ENCODE peak calls at places on chromosomes 16 and 17, in six cellular contexts. U is A549, B is HepG2, R is adrenal gland, J is ovary, Y is uterus. X is an unnamed sample.

GRCh38 chr16:75420987-75421819 is 12.1 kb downstream of the CFDP1 start:
- DNase-seq in Y (peak), J (peak), U (peak), B (peak), R (peak), X (peak)

GRCh38 chr17:15502315-15503112 is 35.1 kb upstream of the CDRT4 start:
- DNase-seq in U (peak), Y (peak), J (peak), R (peak), B (peak), X (peak)

GRCh38 chr17:29977836-29978235 is 36.4 kb downstream of the EFCAB5 start:
- DNase-seq in Y (no peak), R (no peak), J (no peak), U (peak), B (no peak), X (no peak)

GRCh38 chr17:48202945-48203344 is 95.4 kb downstream of the SNX11 start:
- DNase-seq in U (no peak), R (no peak), B (no peak), Y (no peak), J (no peak), X (no peak)

GRCh38 chr16:67781548-67781921 is 24.8 kb downstream of the RANBP10 start:
- DNase-seq in R (no peak), Y (no peak), J (no peak), U (no peak), B (no peak), X (no peak)

GRCh38 chr17:55601874-55602364 is 90.7 kb upstream of the SMIM36 start:
- DNase-seq in J (no peak), U (peak), Y (no peak), R (no peak), B (peak), X (no peak)

GRCh38 chr17:44918006-44918405 is 2.7 kb upstream of the GFAP start:
- DNase-seq in J (no peak), Y (no peak), U (no peak), R (no peak), B (no peak), X (no peak)

GRCh38 chr17:74759243-74759801 is 10.9 kb downstream of the NHERF1 start:
- DNase-seq in J (no peak), Y (no peak), R (no peak), B (no peak), U (no peak), X (peak)

GRCh38 chr16:24255446-24256352 is at the start of gene CACNG3:
- DNase-seq in R (peak), J (no peak), B (peak), Y (no peak), U (peak), X (no peak)

GRCh38 chr16:75402821-75403475 is 30.4 kb downstream of the CFDP1 start:
- DNase-seq in B (peak), Y (no peak), R (no peak), U (peak), J (no peak), X (no peak)

GRCh38 chr16:77986021-77986420 is 36.3 kb upstream of the CLEC3A start:
- DNase-seq in R (no peak), Y (no peak), J (no peak), B (no peak), U (no peak), X (no peak)

GRCh38 chr16:55871411-55872038 is 3.6 kb downstream of the CES5A start:
- DNase-seq in R (no peak), U (no peak), Y (no peak), B (peak), J (no peak), X (no peak)

GRCh38 chr16:88815901-88816589 is 4.3 kb upstream of the APRT start:
- DNase-seq in B (peak), J (no peak), R (no peak), U (peak), Y (no peak), X (peak)

GRCh38 chr16:10868562-10869469 is 8.2 kb upstream of the CIITA start:
- DNase-seq in Y (no peak), R (peak), J (no peak), U (no peak), B (no peak), X (peak)

GRCh38 chr17:38579934-38580333 is 25.8 kb downstream of the SRCIN1 start:
- DNase-seq in J (no peak), Y (no peak), R (peak), B (peak), U (peak), X (no peak)

GRCh38 chr17:42660692-42661345 is 1.7 kb downstream of the TUBG2 start:
- DNase-seq in R (peak), J (no peak), U (peak), B (no peak), Y (no peak), X (no peak)

GRCh38 chr16:66262253-66263167 is 104.0 kb upstream of the CDH5 start:
- DNase-seq in R (no peak), B (no peak), Y (peak), U (no peak), J (no peak), X (no peak)

GRCh38 chr17:9054146-9054545 is 32.8 kb downstream of the NTN1 start:
- DNase-seq in R (no peak), J (no peak), Y (no peak), B (no peak), U (no peak), X (no peak)

GRCh38 chr17:79621151-79621940 is 10.5 kb upstream of the RBFOX3 start:
- DNase-seq in U (no peak), B (no peak), R (peak), Y (peak), J (no peak), X (no peak)

GRCh38 chr16:74999683-75000480 is 1.1 kb downstream of the ZNRF1 start:
- DNase-seq in U (no peak), B (peak), J (peak), R (peak), Y (peak), X (peak)

GRCh38 chr17:55456307-55457240 is 34.9 kb upstream of the MMD start:
- DNase-seq in J (no peak), B (no peak), R (no peak), U (no peak), Y (no peak), X (no peak)

GRCh38 chr17:17491546-17491988 is 4.6 kb downstream of the RASD1 start:
- DNase-seq in R (no peak), U (no peak), J (no peak), B (no peak), Y (no peak), X (no peak)

GRCh38 chr16:72301416-72302048 is 129.6 kb upstream of the PMFBP1 start:
- DNase-seq in R (no peak), Y (no peak), J (no peak), U (no peak), B (no peak), X (no peak)

GRCh38 chr17:57682667-57683066 is 62.4 kb downstream of the CCDC182 start:
- DNase-seq in U (no peak), R (no peak), B (no peak), Y (no peak), J (no peak), X (no peak)

GRCh38 chr16:68234188-68235104 is 1.5 kb downstream of the ESRP2 start:
- DNase-seq in B (peak), R (no peak), U (no peak), J (no peak), Y (peak), X (peak)

GRCh38 chr16:2904100-2904921 is 7.4 kb upstream of the FLYWCH1 start:
- DNase-seq in J (peak), Y (peak), B (peak), U (peak), R (peak), X (peak)
- TF ChIP-seq POLR2A in J (no peak), Y (peak), B (peak), U (peak), R (no peak), X (peak)

DNA sequence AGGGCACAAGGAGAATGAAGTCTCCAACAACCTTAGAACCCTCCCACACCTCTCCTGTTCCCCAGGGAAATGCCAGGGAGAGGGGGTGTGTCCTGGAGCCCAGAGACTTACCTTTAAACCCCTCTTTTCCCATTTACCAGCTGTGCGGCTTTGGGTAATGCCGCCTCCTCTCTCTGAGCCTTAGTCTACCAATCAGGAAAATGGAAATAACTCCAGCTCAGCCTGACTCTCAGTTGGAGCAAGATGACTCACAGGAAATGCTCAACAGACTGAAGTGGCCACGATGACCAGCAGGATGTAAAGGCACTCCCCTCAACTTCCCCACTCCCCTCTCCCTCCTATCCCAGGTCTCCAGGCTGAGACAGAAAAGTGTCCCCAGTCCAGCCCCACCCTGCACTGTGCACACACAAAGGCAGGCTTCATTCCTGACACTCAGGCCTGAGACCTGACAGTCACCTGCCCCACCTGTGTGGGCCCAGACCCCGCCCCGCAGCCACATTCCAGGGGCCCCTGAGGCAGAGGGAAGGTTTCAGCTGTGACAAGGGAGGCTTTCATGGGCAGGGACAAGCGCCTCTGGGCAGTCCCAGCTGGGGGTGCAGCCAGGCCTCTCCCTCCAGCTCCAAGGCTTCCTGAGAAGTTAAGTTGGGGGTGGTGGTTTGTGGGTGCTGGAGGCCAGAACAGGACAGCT is 3.0 kb upstream of the KRT15 start:
- DNase-seq in Y (no peak), U (peak), B (peak), J (no peak), R (no peak), X (no peak)
- H3K4me3 ChIP-seq in Y (no peak), U (no peak), B (peak), J (no peak), R (no peak), X (peak)

GRCh38 chr16:83911290-83911689 is 12.4 kb downstream of the MLYCD start:
- DNase-seq in Y (no peak), J (no peak), B (no peak), U (no peak), R (no peak), X (no peak)
- TF ChIP-seq CTCF in Y (no peak), J (no peak), B (no peak), U (no peak), R (no peak), X (no peak)

DNA sequence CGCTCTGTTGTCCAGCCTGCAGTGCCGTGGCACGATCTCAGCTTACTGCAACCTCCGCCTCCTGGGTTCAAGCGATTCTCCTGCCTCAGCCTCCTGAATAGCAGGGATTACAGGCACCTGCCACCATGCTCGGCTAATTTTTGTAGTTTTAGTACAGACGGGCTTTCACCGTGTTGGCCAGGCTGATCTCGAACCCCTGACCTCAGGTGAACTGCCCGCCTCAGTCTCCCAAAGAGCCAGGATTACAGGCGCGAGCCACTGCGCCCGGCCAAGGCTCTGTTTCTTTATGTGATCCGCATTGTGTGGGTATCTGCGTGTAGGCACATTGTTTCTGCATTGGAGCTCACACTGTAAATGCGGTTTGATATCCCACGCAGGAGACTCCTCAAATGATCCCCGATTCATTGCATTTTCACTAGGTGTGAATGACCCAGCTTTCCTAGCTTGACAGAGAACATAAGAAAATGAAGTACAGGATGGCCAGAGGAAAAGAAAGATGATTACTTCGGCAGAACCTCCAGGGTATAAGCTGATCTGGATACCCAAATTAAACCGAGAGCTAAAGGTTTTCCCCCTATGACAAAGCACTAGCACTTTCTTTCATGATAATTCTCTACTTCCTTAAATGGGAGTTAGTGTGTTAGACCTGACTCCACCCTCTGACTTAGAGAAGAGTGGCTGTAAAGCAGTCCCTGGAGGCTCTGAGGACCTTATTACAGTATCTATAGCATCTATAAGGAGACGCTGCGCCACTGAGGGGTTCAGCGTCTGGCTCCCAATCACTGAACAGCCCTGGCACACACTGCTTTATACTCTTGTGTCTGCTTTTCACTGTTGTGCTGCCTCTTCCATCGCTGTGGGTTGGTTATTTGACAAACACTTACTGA is 17.3 kb downstream of the COTL1 start:
- DNase-seq in J (no peak), U (no peak), Y (no peak), B (no peak), R (no peak), X (no peak)
- TF ChIP-seq POLR2A in J (no peak), U (no peak), Y (no peak), B (no peak), R (no peak), X (no peak)

GRCh38 chr16:86573646-86574508 is 4.5 kb upstream of the FOXL1 start:
- DNase-seq in U (no peak), R (no peak), B (no peak), J (no peak), Y (no peak), X (no peak)

GRCh38 chr16:86576591-86577313 is 1.6 kb upstream of the FOXL1 start:
- DNase-seq in Y (no peak), J (no peak), B (no peak), R (no peak), U (no peak), X (no peak)

GRCh38 chr16:86574646-86575045 is 3.7 kb upstream of the FOXL1 start:
- DNase-seq in Y (no peak), J (no peak), B (no peak), R (no peak), U (no peak), X (no peak)

GRCh38 chr16:86575754-86576557 is 2.4 kb upstream of the FOXL1 start:
- DNase-seq in Y (peak), B (peak), U (peak), R (peak), J (no peak), X (peak)

GRCh38 chr16:86575095-86575685 is 3.2 kb upstream of the FOXL1 start:
- DNase-seq in R (no peak), J (no peak), Y (no peak), B (no peak), U (no peak), X (no peak)
- H3K4me3 ChIP-seq in R (peak), J (no peak), Y (no peak), B (peak), U (no peak), X (no peak)

GRCh38 chr17:10127819-10128375 is 70.5 kb downstream of the GAS7 start:
- DNase-seq in U (no peak), Y (peak), B (no peak), J (peak), R (peak), X (peak)
- TF ChIP-seq CTCF in U (no peak), Y (no peak), B (no peak), J (peak), R (no peak), X (no peak)

GRCh38 chr17:82492647-82493516 is 26.6 kb upstream of the FOXK2 start:
- DNase-seq in J (no peak), U (no peak), R (peak), B (no peak), Y (no peak), X (no peak)

GRCh38 chr17:82489851-82490511 is 29.6 kb upstream of the FOXK2 start:
- DNase-seq in U (no peak), B (no peak), Y (no peak), J (no peak), R (no peak), X (no peak)

GRCh38 chr17:82490512-82491195 is 28.9 kb upstream of the FOXK2 start:
- DNase-seq in R (no peak), U (no peak), Y (no peak), J (no peak), B (no peak), X (no peak)

GRCh38 chr17:82491533-82491932 is 28.0 kb upstream of the FOXK2 start:
- DNase-seq in B (no peak), J (no peak), R (no peak), Y (no peak), U (no peak), X (no peak)

GRCh38 chr17:82491196-82491530 is 28.4 kb upstream of the FOXK2 start:
- DNase-seq in J (no peak), R (no peak), U (no peak), Y (no peak), B (no peak), X (no peak)
- TF ChIP-seq POLR2A in J (no peak), R (no peak), U (no peak), Y (no peak), B (no peak), X (no peak)

GRCh38 chr16:22205577-22206012 is 483 bp upstream of the EEF2K start:
- DNase-seq in B (no peak), Y (no peak), R (no peak), J (no peak), U (no peak), X (no peak)

GRCh38 chr16:22210285-22210684 is 4.2 kb downstream of the EEF2K start:
- DNase-seq in U (no peak), R (no peak), J (no peak), B (no peak), Y (no peak), X (no peak)

GRCh38 chr16:22206013-22206846 is at the start of gene EEF2K:
- DNase-seq in J (peak), R (peak), Y (peak), B (peak), U (peak), X (peak)

GRCh38 chr16:22206847-22207714 is 1.0 kb downstream of the EEF2K start:
- DNase-seq in R (peak), J (peak), Y (peak), U (peak), B (no peak), X (peak)

GRCh38 chr16:22207715-22208360 is 1.8 kb downstream of the EEF2K start:
- DNase-seq in J (no peak), Y (no peak), U (no peak), R (no peak), B (no peak), X (no peak)
- H3K4me3 ChIP-seq in J (peak), Y (peak), U (peak), R (peak), B (peak), X (peak)

GRCh38 chr17:7856081-7856791 is 1.1 kb downstream of the NAA38 start:
- DNase-seq in J (peak), U (no peak), R (peak), Y (peak), B (no peak), X (peak)

GRCh38 chr17:7857724-7858486 is at the start of gene CYB5D1:
- DNase-seq in J (peak), Y (peak), B (peak), U (peak), R (peak), X (peak)

GRCh38 chr17:7855643-7856080 is 796 bp downstream of the TMEM88 start:
- DNase-seq in B (no peak), U (no peak), Y (peak), J (peak), R (peak), X (peak)

GRCh38 chr17:7858487-7858832 is 657 bp downstream of the CYB5D1 start:
- DNase-seq in R (peak), J (peak), B (peak), Y (peak), U (peak), X (peak)

DNA sequence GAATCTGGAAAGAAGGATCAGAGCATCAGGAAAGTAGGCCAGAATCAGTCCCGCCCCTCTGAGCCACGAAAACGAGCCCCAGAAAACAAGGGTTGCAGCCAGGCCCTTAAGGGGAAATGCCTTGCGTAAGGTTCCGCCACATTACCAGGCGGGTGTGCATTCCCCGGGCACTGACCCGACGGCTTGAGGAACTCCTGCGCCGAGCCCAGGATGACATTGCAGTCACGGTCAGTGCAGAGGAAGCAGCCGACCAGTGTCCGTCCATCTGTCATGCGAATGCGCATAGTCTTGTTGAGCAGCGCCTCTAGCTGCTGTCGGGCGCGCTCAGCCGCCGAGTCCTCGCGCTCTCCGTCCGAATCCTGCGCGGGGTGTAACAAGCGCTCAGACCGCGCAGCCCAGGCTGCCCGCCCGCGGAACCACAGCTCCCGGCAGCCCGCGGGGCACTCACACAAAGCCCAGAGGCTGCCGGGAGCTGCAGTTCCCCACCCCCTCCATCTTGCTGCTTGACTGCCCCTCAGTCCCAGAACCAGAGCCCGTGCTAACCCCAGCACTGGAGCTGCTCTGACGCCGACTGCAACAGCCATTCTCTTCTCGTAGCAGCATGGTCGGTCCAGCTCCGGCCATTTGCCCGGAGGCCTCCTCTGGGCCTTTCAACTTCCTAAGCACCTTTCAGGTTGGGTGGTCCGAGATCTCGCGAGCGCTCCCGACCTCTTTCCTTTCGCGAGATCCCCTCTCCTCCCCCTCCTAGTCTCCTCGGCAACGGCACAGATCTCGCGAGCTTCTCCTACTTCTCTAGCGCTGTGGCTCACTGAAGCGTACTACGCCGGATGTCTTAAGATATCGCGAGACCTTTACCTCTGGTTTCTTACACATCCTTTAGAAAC is at the start of gene NAA38:
- DNase-seq in U (peak), J (peak), B (peak), Y (peak), R (peak), X (peak)
- TF ChIP-seq CTCF in U (peak), J (peak), B (peak), Y (peak), R (peak), X (peak)